ENCODE peak calls at places on chromosomes 6 and 20, in six cellular contexts. H is stimulated activated CD8-positive, alpha-beta memory T cell treated with anti-CD3 and anti-CD28 coated beads, Interleukin-7, amount 100 ng/mL, for 48 hours; T is NCI-H2081; D is GM23248; W is suprapubic skin; Z is dermis blood vessel endothelial cell. M is an unnamed sample.

GRCh38 chr6:147106759-147107401 is 97.3 kb upstream of the STXBP5 start:
- DNase-seq in T (no peak), W (no peak), H (no peak), Z (no peak), D (peak; percentile 54), M (no peak)

GRCh38 chr6:16184129-16184528 is 54.3 kb upstream of the GMPR start:
- DNase-seq in T (peak; percentile 28), Z (peak; percentile 67), D (peak; percentile 39), H (no peak), W (no peak), M (peak; percentile 56)

GRCh38 chr6:142942805-142943227 is 2.2 kb downstream of the HIVEP2 start:
- DNase-seq in W (no peak), Z (peak; percentile 72), D (peak; percentile 62), H (no peak), T (no peak), M (peak; percentile 26)

GRCh38 chr6:128242765-128243403 is 277.5 kb downstream of the PTPRK start:
- DNase-seq in D (peak; percentile 56), T (no peak), Z (no peak), H (no peak), W (no peak), M (no peak)

GRCh38 chr6:109308018-109308492 is 74.2 kb downstream of the CD164 start:
- DNase-seq in H (peak; percentile 68), D (peak; percentile 97), W (peak; percentile 81), Z (no peak), T (no peak), M (no peak)

GRCh38 chr6:143860111-143860510 is 4.2 kb upstream of the ZC2HC1B start:
- DNase-seq in W (no peak), H (no peak), T (no peak), Z (no peak), D (no peak), M (no peak)

GRCh38 chr6:119647309-119647708 is 297.7 kb upstream of the MAN1A1 start:
- DNase-seq in W (no peak), Z (no peak), H (no peak), T (no peak), D (peak; percentile 62), M (no peak)

GRCh38 chr6:139888691-139889122 is 514.3 kb upstream of the CITED2 start:
- DNase-seq in D (no peak), T (peak; percentile 15), W (no peak), H (no peak), Z (no peak), M (peak; percentile 57)

GRCh38 chr6:89082439-89082838 is 1.9 kb downstream of the PNRC1 start:
- DNase-seq in W (no peak), Z (peak; percentile 41), H (no peak), T (peak; percentile 29), D (peak; percentile 54), M (peak; percentile 11)

GRCh38 chr20:235891-236290 is 8.8 kb downstream of the DEFB129 start:
- DNase-seq in W (no peak), T (no peak), H (no peak), Z (peak; percentile 31), D (peak; percentile 22), M (no peak)

GRCh38 chr6:54533567-54533966 is 225.3 kb downstream of the TINAG start:
- DNase-seq in Z (no peak), H (no peak), T (no peak), D (no peak), W (no peak), M (no peak)

GRCh38 chr20:47917549-47918070 is 132.3 kb upstream of the SULF2 start:
- DNase-seq in Z (no peak), H (no peak), W (no peak), T (no peak), D (no peak), M (no peak)

GRCh38 chr6:89050155-89050554 is 30.4 kb upstream of the PNRC1 start:
- DNase-seq in D (peak; percentile 86), W (peak; percentile 71), H (no peak), Z (no peak), T (no peak), M (no peak)